ENCODE peak calls at places on chromosomes 6 and 20, in five cellular contexts. M is RPMI8226, T is HFFc6, Y is HuH-7, I is NCI-H2227 treated with DMSO at 0.1 percent for 48 hours. G is an unnamed sample.

GRCh38 chr6:11761744-11762620 is 16.6 kb downstream of the ADTRP start:
- DNase-seq in Y (no peak), T (no peak), I (no peak), M (no peak), G (no peak)

GRCh38 chr6:106704327-106704726 is 74.9 kb downstream of the QRSL1 start:
- DNase-seq in T (no peak), Y (no peak), M (no peak), I (no peak), G (no peak)

GRCh38 chr6:16822529-16822928 is 61.3 kb upstream of the ATXN1 start:
- DNase-seq in T (no peak), Y (no peak), M (no peak), I (no peak), G (no peak)

GRCh38 chr6:155818698-155819097 is 363.1 kb upstream of the NOX3 start:
- DNase-seq in T (no peak), I (no peak), Y (no peak), M (no peak), G (no peak)

GRCh38 chr6:81625216-81625615 is 127.3 kb downstream of the TENT5A start:
- DNase-seq in M (no peak), T (no peak), Y (no peak), I (no peak), G (no peak)

GRCh38 chr6:77463308-77463880 is at the start of gene HTR1B:
- DNase-seq in M (no peak), Y (peak), I (no peak), T (no peak), G (peak)

GRCh38 chr6:74755748-74756147 is 450.1 kb downstream of the COL12A1 start:
- DNase-seq in M (no peak), I (no peak), T (no peak), Y (no peak), G (no peak)

GRCh38 chr6:128990349-128990748 is 107.4 kb downstream of the LAMA2 start:
- DNase-seq in T (no peak), M (no peak), Y (peak), I (no peak), G (no peak)

GRCh38 chr6:71510057-71510713 is 221.6 kb downstream of the OGFRL1 start:
- DNase-seq in Y (no peak), T (peak), M (peak), I (peak), G (peak)

GRCh38 chr20:53013847-53014246 is 41.7 kb downstream of the TSHZ2 start:
- DNase-seq in I (no peak), Y (no peak), M (no peak), T (no peak), G (no peak)

G was measured in Kasumi-1.